ENCODE peak calls at places on chromosome 22, in four cellular contexts. K is IMR-90, M is H1, Y is H9. L is an unnamed sample.

GRCh38 chr22:23790819-23791736 is 4.3 kb downstream of the SMARCB1 start:
- DNase-seq in K (peak; percentile 72), M (no peak), Y (no peak), L (no peak)

GRCh38 chr22:46465348-46465725 is 72.1 kb downstream of the CELSR1 start:
- DNase-seq in K (no peak), M (no peak), Y (no peak), L (no peak)

GRCh38 chr22:45318168-45318557 is 8.4 kb downstream of the FAM118A start:
- DNase-seq in M (no peak), K (peak; percentile 97), Y (no peak), L (peak; percentile 87)

GRCh38 chr22:25624486-25624885 is 60.0 kb downstream of the GRK3 start:
- DNase-seq in Y (no peak), M (no peak), K (no peak), L (no peak)

GRCh38 chr22:37082251-37082650 is 27.3 kb downstream of the TMPRSS6 start:
- DNase-seq in K (peak; percentile 7), Y (no peak), M (no peak), L (no peak)

GRCh38 chr22:27378994-27379393 is 422.6 kb downstream of the MN1 start:
- DNase-seq in Y (no peak), K (no peak), M (no peak), L (no peak)

GRCh38 chr22:38414009-38414395 is 41.0 kb downstream of the KCNJ4 start:
- DNase-seq in Y (no peak), M (no peak), K (no peak), L (no peak)

GRCh38 chr22:35098921-35099320 is 33.0 kb downstream of the ISX start:
- DNase-seq in Y (no peak), M (no peak), K (no peak), L (no peak)

GRCh38 chr22:39490135-39490798 is 11.8 kb upstream of the MIEF1 start:
- DNase-seq in K (peak; percentile 65), Y (peak; percentile 90), M (peak; percentile 39), L (peak; percentile 89)

GRCh38 chr22:36366291-36366708 is 21.5 kb downstream of the MYH9 start:
- DNase-seq in K (peak; percentile 68), M (no peak), Y (no peak), L (peak; percentile 79)

GRCh38 chr22:45953178-45953577 is 23.8 kb downstream of the WNT7B start:
- DNase-seq in K (no peak), M (no peak), Y (no peak), L (no peak)

GRCh38 chr22:35540600-35541253 is at the start of gene RASD2:
- DNase-seq in K (peak; percentile 19), Y (peak; percentile 65), M (no peak), L (peak; percentile 54)

GRCh38 chr22:36055376-36056310 is 27.0 kb upstream of the RBFOX2 start:
- DNase-seq in M (no peak), K (peak; percentile 42), Y (no peak), L (no peak)

GRCh38 chr22:45602824-45603301 is 68.8 kb upstream of the ATXN10 start:
- DNase-seq in Y (peak; percentile 94), M (no peak), K (no peak), L (peak; percentile 93)

GRCh38 chr22:46744581-46744980 is 6.5 kb upstream of the CERK start:
- DNase-seq in M (no peak), K (no peak), Y (no peak), L (no peak)

GRCh38 chr22:36369922-36370781 is 17.6 kb downstream of the MYH9 start:
- DNase-seq in M (no peak), Y (no peak), K (peak; percentile 41), L (peak; percentile 73)

DNA sequence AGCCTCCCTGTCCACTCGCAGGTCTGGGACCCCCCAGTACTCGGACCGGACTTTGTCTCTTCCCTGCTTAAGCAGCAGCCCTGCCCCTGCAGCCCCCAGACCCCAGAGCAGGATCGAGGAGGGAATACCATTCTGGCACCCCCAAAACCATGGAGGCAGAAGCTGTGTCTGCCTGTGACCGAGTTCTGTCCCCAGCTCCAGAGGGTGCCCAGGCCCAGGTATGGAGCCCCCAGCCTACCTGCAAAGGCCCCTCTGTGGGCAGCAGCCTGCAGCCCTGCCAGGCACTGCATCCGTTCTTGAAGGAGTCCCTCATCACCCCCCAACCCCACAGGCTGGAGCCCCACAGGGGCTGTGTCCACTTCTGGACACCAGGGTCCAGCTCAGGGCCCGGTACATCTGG is 163.8 kb downstream of the BRD1 start:
- DNase-seq in M (no peak), Y (peak; percentile 14), K (no peak), L (no peak)
- H2BK5ac ChIP-seq in M (no peak overlapping the region), Y (no peak overlapping the region), K (no peak overlapping the region), L (no peak overlapping the region)

GRCh38 chr22:30250039-30250565 is 3.5 kb upstream of the LIF start:
- DNase-seq in K (no peak), M (no peak), Y (no peak), L (no peak)
- H3K56ac ChIP-seq in K (no peak overlapping the region), M (no peak overlapping the region), Y (no peak overlapping the region), L (no peak overlapping the region)

DNA sequence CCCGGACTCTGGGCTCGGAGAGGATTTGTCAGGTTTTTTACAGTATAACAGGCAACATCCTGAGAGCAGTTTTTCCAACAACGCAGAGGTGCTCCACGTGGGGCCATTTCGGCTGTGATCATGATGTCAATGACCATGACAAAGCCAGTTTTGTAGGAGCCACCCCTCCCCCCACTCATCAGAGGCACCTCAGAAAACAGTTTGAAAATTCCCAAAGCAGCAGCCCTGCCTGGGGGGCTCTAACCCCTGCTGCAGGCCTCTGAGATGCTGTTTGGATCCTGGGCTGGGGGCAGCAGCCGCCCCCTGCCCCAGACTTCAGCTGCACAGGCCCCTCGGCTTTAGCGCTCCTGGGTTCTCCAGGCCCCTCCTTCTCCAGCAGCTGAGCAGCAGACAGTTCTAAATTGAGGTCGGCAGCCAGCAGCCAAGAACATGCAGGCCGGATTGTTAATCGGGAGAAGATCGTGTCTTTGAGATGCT is 19.4 kb downstream of the NFAM1 start:
- DNase-seq in K (no peak), M (no peak), Y (peak; percentile 56), L (peak; percentile 68)
- H3K4me1 ChIP-seq in K (no peaks in the 10 kb centered on the region), M (peaks cover 5% of the 10 kb centered on the region), Y (peaks cover 4% of the 10 kb centered on the region), L (peaks cover 4% of the 10 kb centered on the region)

GRCh38 chr22:21650823-21651520 is 8.9 kb downstream of the SDF2L1 start:
- DNase-seq in Y (no peak), M (no peak), K (no peak), L (peak; percentile 40)

GRCh38 chr22:21651521-21652009 is 9.5 kb downstream of the SDF2L1 start:
- DNase-seq in M (no peak), Y (peak; percentile 51), K (no peak), L (no peak)

GRCh38 chr22:21650280-21650679 is 8.2 kb downstream of the SDF2L1 start:
- DNase-seq in K (no peak), Y (no peak), M (no peak), L (no peak)

GRCh38 chr22:21652010-21652546 is 10.0 kb downstream of the SDF2L1 start:
- DNase-seq in M (no peak), K (peak; percentile 81), Y (peak; percentile 92), L (peak; percentile 93)

DNA sequence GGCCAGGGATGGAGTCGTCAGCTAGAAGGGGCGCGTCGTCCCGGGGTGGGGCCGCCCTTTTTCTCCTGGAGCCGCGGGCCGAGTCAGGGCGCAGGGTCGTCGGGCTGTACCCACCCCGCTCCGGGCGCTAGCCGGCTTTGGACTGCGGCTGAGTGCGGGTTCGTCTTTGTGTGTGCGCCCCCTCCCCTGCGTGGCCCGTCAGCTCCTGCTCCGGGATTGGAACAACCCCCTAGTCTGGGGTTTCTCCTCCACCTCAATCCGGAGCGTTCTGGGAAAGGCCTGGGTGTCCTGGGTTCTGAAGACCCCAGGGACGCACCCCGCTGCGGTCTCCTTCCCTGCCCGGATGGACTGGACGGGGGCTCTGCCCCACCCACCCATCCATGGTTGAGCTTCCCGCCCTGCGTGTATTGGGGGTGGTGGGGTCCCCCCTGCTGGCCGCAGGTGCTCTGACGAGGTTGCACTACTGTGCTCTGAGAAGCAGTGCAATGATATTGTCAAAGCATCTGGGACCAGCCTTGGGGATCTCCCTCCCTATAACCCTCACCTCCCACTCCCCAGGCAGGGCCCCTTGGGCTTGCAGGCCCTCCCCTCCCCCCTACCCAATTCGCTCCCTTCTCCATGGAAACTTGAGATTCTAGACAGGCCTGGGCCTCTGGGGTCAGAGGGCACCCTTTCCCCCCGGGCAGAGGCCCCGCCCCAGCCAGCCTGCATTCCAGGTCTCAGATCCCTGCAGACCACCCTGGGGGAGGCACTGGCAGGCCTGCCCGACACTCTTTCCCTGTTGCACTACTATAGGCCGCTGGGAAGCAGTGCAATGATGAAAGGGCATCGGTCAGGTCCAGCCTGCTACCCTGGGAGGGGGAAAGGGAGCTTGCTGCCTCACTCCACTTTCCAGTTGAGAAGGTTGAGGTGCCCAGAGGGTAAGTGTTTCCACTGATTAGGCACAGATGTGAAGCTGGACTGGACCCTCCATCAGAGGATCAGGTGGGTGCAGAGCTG is 10.7 kb downstream of the SDF2L1 start:
- DNase-seq in M (no peak), Y (no peak), K (no peak), L (peak; percentile 43)
- H2BK5ac ChIP-seq in M (peak overlapping the region; percentile 9), Y (no peak overlapping the region), K (no peak overlapping the region), L (no peak overlapping the region)

DNA sequence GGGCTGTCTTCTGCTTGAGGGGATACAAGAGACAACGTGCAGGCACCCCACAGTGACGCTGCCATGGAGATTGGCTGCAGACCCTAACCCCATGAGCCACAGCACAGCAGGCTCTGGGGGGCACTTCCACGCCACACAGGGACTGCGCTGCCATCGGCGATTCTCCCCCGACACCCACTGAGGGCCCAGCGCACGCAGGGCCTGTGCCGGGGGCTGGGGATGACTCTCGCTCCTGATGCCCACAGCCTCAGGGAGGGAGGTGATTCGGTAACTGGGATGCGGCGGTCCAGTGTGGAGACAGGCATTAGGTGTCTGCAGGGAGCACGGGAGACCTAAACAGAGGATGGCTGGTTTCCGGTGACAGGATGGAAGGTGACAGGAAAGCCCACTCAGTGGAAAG is 37.8 kb downstream of the EFCAB6 start:
- DNase-seq in Y (no peak), M (no peak), K (no peak), L (no peak)
- H3K56ac ChIP-seq in Y (no peak overlapping the region), M (no peak overlapping the region), K (no peak overlapping the region), L (no peak overlapping the region)

GRCh38 chr22:28937206-28938025 is 54.0 kb downstream of the ZNRF3 start:
- DNase-seq in Y (no peak), K (no peak), M (no peak), L (no peak)
- H3K4me1 ChIP-seq in Y (peaks cover 5% of the 10 kb centered on the region), K (no peaks in the 10 kb centered on the region), M (peaks cover 7% of the 10 kb centered on the region), L (peaks cover 9% of the 10 kb centered on the region)

GRCh38 chr22:17997456-17997855 is 26.9 kb downstream of the MICAL3 start:
- DNase-seq in Y (no peak), K (no peak), M (no peak), L (no peak)

GRCh38 chr22:17999851-18000250 is 24.5 kb downstream of the MICAL3 start:
- DNase-seq in Y (no peak), K (no peak), M (no peak), L (no peak)

GRCh38 chr22:18000441-18001039 is 23.8 kb downstream of the MICAL3 start:
- DNase-seq in K (no peak), M (no peak), Y (no peak), L (peak; percentile 47)

GRCh38 chr22:17998913-17999312 is 25.4 kb downstream of the MICAL3 start:
- DNase-seq in Y (no peak), M (no peak), K (no peak), L (no peak)

GRCh38 chr22:18001040-18001893 is 23.1 kb downstream of the MICAL3 start:
- DNase-seq in K (peak; percentile 99), Y (peak; percentile 95), M (peak; percentile 89), L (peak; percentile 99)
- H2BK5ac ChIP-seq in K (peak overlapping the region; percentile 97), Y (peak overlapping the region; percentile 51), M (peak overlapping the region; percentile 95), L (no peak overlapping the region)

L was measured in mesendoderm.